ENCODE peak calls at places on chromosome 15, in five cellular contexts. D, P, W, H and Y are unnamed samples.

GRCh38 chr15:27137127-27137526 is 166.1 kb downstream of the GABRG3 start:
- DNase-seq in D (no peak), W (no peak), H (no peak), P (no peak), Y (no peak)

GRCh38 chr15:47460775-47461174 is 256.5 kb upstream of the SEMA6D start:
- DNase-seq in D (no peak), W (no peak), P (no peak), H (peak), Y (no peak)

GRCh38 chr15:24956131-24956838 is 1.5 kb downstream of the SNRPN start:
- DNase-seq in D (no peak), P (peak), H (no peak), W (peak), Y (peak)

GRCh38 chr15:45319472-45320214 is 58.7 kb downstream of the GATM start:
- DNase-seq in W (no peak), H (no peak), D (no peak), P (no peak), Y (no peak)

GRCh38 chr15:91039996-91040395 is 17.6 kb upstream of the VPS33B start:
- DNase-seq in P (no peak), H (no peak), D (no peak), W (no peak), Y (no peak)

GRCh38 chr15:77702211-77702957 is 69.7 kb upstream of the LINGO1 start:
- DNase-seq in H (peak), P (no peak), W (peak), D (no peak), Y (no peak)

GRCh38 chr15:60392601-60392985 is 5.2 kb downstream of the ANXA2 start:
- DNase-seq in H (no peak), P (no peak), W (peak), D (no peak), Y (no peak)

GRCh38 chr15:69881760-69882159 is 216.0 kb downstream of the TLE3 start:
- DNase-seq in D (no peak), W (no peak), H (no peak), P (no peak), Y (no peak)

GRCh38 chr15:60324706-60325438 is 72.9 kb downstream of the ANXA2 start:
- DNase-seq in W (no peak), P (no peak), D (no peak), H (no peak), Y (no peak)

GRCh38 chr15:55685292-55685691 is 57.7 kb downstream of the PRTG start:
- DNase-seq in W (no peak), H (no peak), D (no peak), P (no peak), Y (no peak)

GRCh38 chr15:22262613-22263020 is 182.3 kb downstream of the OR4M2 start:
- DNase-seq in H (no peak), D (no peak), W (peak), P (no peak), Y (no peak)

GRCh38 chr15:58463815-58464697 is 32.3 kb downstream of the LIPC start:
- DNase-seq in D (no peak), P (no peak), W (no peak), H (no peak), Y (no peak)

GRCh38 chr15:74312445-74313007 is 54.9 kb downstream of the CYP11A1 start:
- DNase-seq in D (no peak), P (no peak), H (no peak), W (no peak), Y (no peak)

GRCh38 chr15:63052961-63053698 is 10.6 kb downstream of the TPM1 start:
- DNase-seq in P (no peak), D (no peak), W (peak), H (no peak), Y (no peak)

GRCh38 chr15:101491739-101492640 is 2.5 kb upstream of the PCSK6 start:
- DNase-seq in W (no peak), H (no peak), D (no peak), P (no peak), Y (no peak)

GRCh38 chr15:62105266-62105665 is 38.5 kb downstream of the C2CD4A start:
- DNase-seq in P (no peak), D (no peak), H (no peak), W (no peak), Y (no peak)

GRCh38 chr15:91302588-91303439 is 202.8 kb downstream of the SV2B start:
- DNase-seq in W (peak), D (peak), H (peak), P (peak), Y (peak)

GRCh38 chr15:43534897-43535296 is 17.5 kb downstream of the MAP1A start:
- DNase-seq in W (no peak), D (no peak), P (no peak), H (no peak), Y (no peak)

GRCh38 chr15:36050899-36051298 is 504.9 kb upstream of the DPH6 start:
- DNase-seq in W (no peak), P (no peak), H (no peak), D (no peak), Y (no peak)

GRCh38 chr15:68258684-68259083 is 18.9 kb upstream of the FEM1B start:
- DNase-seq in W (no peak), P (no peak), D (no peak), H (no peak), Y (no peak)

GRCh38 chr15:50189630-50190029 is 7.6 kb downstream of the SLC27A2 start:
- DNase-seq in D (no peak), W (no peak), H (peak), P (no peak), Y (no peak)

GRCh38 chr15:66126057-66126855 is 127.3 kb downstream of the MEGF11 start:
- DNase-seq in H (no peak), D (no peak), W (no peak), P (no peak), Y (no peak)

GRCh38 chr15:41971893-41972340 is 440 bp downstream of the EHD4 start:
- DNase-seq in D (no peak), P (no peak), H (no peak), W (no peak), Y (no peak)

GRCh38 chr15:38860253-38860652 is 295.6 kb upstream of the RASGRP1 start:
- DNase-seq in W (no peak), D (no peak), P (no peak), H (no peak), Y (no peak)

GRCh38 chr15:80556694-80557367 is 138.3 kb upstream of the ABHD17C start:
- DNase-seq in W (no peak), P (no peak), H (no peak), D (no peak), Y (no peak)

GRCh38 chr15:78914027-78914764 is 30.6 kb downstream of the CTSH start:
- DNase-seq in H (peak), D (no peak), P (peak), W (no peak), Y (no peak)

GRCh38 chr15:70170096-70170699 is 72.5 kb upstream of the TLE3 start:
- DNase-seq in D (no peak), H (no peak), W (no peak), P (no peak), Y (no peak)

GRCh38 chr15:91965501-91966180 is 112.1 kb downstream of the SLCO3A1 start:
- DNase-seq in P (no peak), D (no peak), H (no peak), W (peak), Y (no peak)

GRCh38 chr15:36907295-36907694 is 193.1 kb downstream of the MEIS2 start:
- DNase-seq in P (no peak), H (no peak), D (no peak), W (no peak), Y (no peak)

GRCh38 chr15:60554494-60554893 is 75.6 kb upstream of the ICE2 start:
- DNase-seq in H (no peak), W (no peak), D (no peak), P (no peak), Y (no peak)

GRCh38 chr15:68298336-68298735 is 20.8 kb downstream of the FEM1B start:
- DNase-seq in W (no peak), D (no peak), P (no peak), H (no peak), Y (no peak)